ENCODE peak calls at places on chromosomes 3 and 15, in four cellular contexts. One of them, this sample, is unnamed.

GRCh38 chr15:54014067-54014466 is 35.8 kb downstream of the UNC13C start:
- DNase-seq in mammary epithelial cell: no peak
- DNase-seq in upper lobe of right lung: no peak
- DNase-seq in stimulated activated naive CD4-positive, alpha-beta T cell: no peak
- DNase-seq in this sample: no peak

GRCh38 chr3:175059788-175060187 is 200.7 kb downstream of the NAALADL2 start:
- DNase-seq in mammary epithelial cell: no peak
- DNase-seq in upper lobe of right lung: no peak
- DNase-seq in stimulated activated naive CD4-positive, alpha-beta T cell: no peak
- DNase-seq in this sample: no peak

GRCh38 chr3:58331593-58332152 is 1.0 kb upstream of the PXK start:
- DNase-seq in mammary epithelial cell: no peak
- DNase-seq in upper lobe of right lung: no peak
- DNase-seq in stimulated activated naive CD4-positive, alpha-beta T cell: no peak
- DNase-seq in this sample: no peak

GRCh38 chr3:190840146-190840545 is 22.3 kb downstream of the GMNC start:
- DNase-seq in mammary epithelial cell: peak; percentile 2
- DNase-seq in upper lobe of right lung: no peak
- DNase-seq in stimulated activated naive CD4-positive, alpha-beta T cell: no peak
- DNase-seq in this sample: no peak

GRCh38 chr3:132083159-132083558 is 48.3 kb upstream of the CPNE4 start:
- DNase-seq in mammary epithelial cell: no peak
- DNase-seq in upper lobe of right lung: no peak
- DNase-seq in stimulated activated naive CD4-positive, alpha-beta T cell: no peak
- DNase-seq in this sample: no peak

GRCh38 chr15:81334768-81335447 is 11.0 kb upstream of the STARD5 start:
- DNase-seq in mammary epithelial cell: no peak
- DNase-seq in upper lobe of right lung: no peak
- DNase-seq in stimulated activated naive CD4-positive, alpha-beta T cell: no peak
- DNase-seq in this sample: no peak

GRCh38 chr3:51704511-51704950 is 2.3 kb upstream of the GRM2 start:
- DNase-seq in mammary epithelial cell: no peak
- DNase-seq in upper lobe of right lung: peak; percentile 51
- DNase-seq in stimulated activated naive CD4-positive, alpha-beta T cell: no peak
- DNase-seq in this sample: no peak

GRCh38 chr3:171256445-171257250 is 203.6 kb downstream of the TNIK start:
- DNase-seq in mammary epithelial cell: peak; percentile 21
- DNase-seq in upper lobe of right lung: no peak
- DNase-seq in stimulated activated naive CD4-positive, alpha-beta T cell: no peak
- DNase-seq in this sample: peak; percentile 47

GRCh38 chr15:57356636-57357035 is 19.7 kb upstream of the CGNL1 start:
- DNase-seq in mammary epithelial cell: peak; percentile 37
- DNase-seq in upper lobe of right lung: no peak
- DNase-seq in stimulated activated naive CD4-positive, alpha-beta T cell: no peak
- DNase-seq in this sample: no peak

GRCh38 chr15:85129881-85130280 is 148.2 kb downstream of the PDE8A start:
- DNase-seq in mammary epithelial cell: no peak
- DNase-seq in upper lobe of right lung: no peak
- DNase-seq in stimulated activated naive CD4-positive, alpha-beta T cell: no peak
- DNase-seq in this sample: no peak